ENCODE peak calls at places on chromosomes 6 and 20, in five cellular contexts. D, Z, A, W and N are unnamed samples.

GRCh38 chr20:31840906-31841816 is 4.2 kb downstream of the FOXS1 start:
- DNase-seq in Z (no peak), A (no peak), D (no peak), W (no peak), N (no peak)

GRCh38 chr6:151075005-151075404 is 164.8 kb upstream of the AKAP12 start:
- DNase-seq in W (no peak), Z (no peak), D (no peak), A (no peak), N (no peak)

GRCh38 chr6:2264932-2265331 is 19.5 kb upstream of the GMDS start:
- DNase-seq in W (peak; percentile 60), A (no peak), D (no peak), Z (no peak), N (no peak)

GRCh38 chr6:131116755-131117360 is 18.4 kb upstream of the AKAP7 start:
- DNase-seq in A (no peak), W (peak; percentile 78), D (peak; percentile 36), Z (peak; percentile 39), N (peak; percentile 26)

GRCh38 chr6:111952326-111952725 is 79.1 kb upstream of the FYN start:
- DNase-seq in D (no peak), W (peak; percentile 23), Z (no peak), A (no peak), N (no peak)

GRCh38 chr6:95574811-95575210 is 2.5 kb upstream of the MANEA start:
- DNase-seq in D (no peak), W (peak; percentile 69), A (no peak), Z (no peak), N (no peak)

GRCh38 chr6:26175428-26176181 is 88.4 kb downstream of the HFE start:
- DNase-seq in D (peak; percentile 64), W (peak; percentile 87), A (no peak), Z (peak; percentile 68), N (peak; percentile 52)

GRCh38 chr6:161186173-161186769 is 87.6 kb downstream of the AGPAT4 start:
- DNase-seq in Z (no peak), W (peak; percentile 78), A (no peak), D (no peak), N (no peak)

DNA sequence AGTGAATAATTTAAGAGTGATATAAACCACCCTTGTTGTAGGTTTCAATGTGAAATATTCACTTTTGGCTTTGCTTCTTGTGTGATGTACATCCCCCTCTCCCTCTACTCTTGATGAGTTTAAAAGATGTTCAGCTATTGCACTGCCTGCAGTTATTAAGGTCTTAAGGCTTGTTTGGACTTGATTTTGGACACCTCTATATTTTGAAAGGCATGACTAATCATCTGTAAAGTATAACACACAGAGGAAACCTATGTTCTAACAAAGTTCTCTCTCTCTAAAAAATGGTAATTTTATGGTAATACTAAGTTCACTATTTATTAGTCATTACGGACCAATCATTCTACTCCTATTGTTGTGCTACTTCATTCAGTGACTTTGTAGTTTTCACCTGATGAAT is 1719.9 kb downstream of the GRIK2 start:
- DNase-seq in A (no peak), D (no peak), Z (no peak), W (no peak), N (no peak)
- TF ChIP-seq CTCF in A (no peak), D (no peak), Z (no peak), W (no peak), N (no peak)

GRCh38 chr20:50233325-50234212 is 42.9 kb downstream of the CEBPB start:
- DNase-seq in W (no peak), Z (no peak), A (no peak), D (no peak), N (no peak)

GRCh38 chr20:50230184-50230583 is 39.6 kb downstream of the CEBPB start:
- DNase-seq in W (no peak), D (no peak), A (no peak), Z (no peak), N (no peak)

GRCh38 chr20:50230871-50231270 is 40.2 kb downstream of the CEBPB start:
- DNase-seq in D (no peak), W (no peak), A (no peak), Z (no peak), N (no peak)

GRCh38 chr20:50234288-50234687 is 43.7 kb downstream of the CEBPB start:
- DNase-seq in Z (no peak), D (no peak), A (no peak), W (no peak), N (no peak)

DNA sequence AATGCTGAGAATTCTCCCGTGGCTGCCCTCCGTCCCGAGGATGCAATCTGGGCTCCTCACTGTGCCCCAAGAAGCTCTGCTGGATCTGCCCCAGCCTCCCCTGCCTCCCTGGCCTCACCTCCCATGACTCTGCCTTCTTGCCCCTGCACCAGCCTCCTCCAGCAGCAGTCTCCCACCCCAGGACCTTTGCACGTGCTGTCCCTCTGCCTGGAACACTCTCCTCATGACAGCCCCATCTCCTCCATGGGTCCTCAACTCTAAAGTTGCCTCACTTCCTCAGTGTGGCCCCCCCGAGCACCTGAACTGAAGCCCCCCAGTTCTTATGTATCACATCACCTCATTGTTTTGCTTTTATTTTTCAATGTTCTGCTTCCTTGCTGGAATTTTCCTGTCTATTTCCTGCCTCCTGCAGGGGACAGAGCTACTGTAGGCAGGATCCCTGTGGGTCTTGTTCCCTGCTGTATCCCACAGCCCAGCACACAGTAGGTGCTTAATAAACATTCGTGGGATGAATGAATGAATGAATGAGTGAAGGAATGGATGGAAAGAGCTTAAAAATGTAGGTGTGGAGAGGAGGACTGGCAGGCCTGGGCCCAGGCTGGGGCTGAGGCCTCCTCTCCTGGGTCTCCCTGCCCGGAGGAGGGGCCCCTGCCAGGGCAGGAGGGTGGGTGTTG is 42.2 kb downstream of the CEBPB start:
- DNase-seq in Z (no peak), D (no peak), W (no peak), A (no peak), N (no peak)
- TF ChIP-seq CTCF in Z (no peak), D (no peak), W (no peak), A (no peak), N (no peak)

GRCh38 chr20:60851826-60852704 is 400.0 kb upstream of the CDH4 start:
- DNase-seq in A (no peak), W (peak; percentile 1), D (no peak), Z (no peak), N (no peak)
- TF ChIP-seq CTCF in A (no peak), W (peak; percentile 36), D (no peak), Z (peak; percentile 41), N (peak; percentile 26)

DNA sequence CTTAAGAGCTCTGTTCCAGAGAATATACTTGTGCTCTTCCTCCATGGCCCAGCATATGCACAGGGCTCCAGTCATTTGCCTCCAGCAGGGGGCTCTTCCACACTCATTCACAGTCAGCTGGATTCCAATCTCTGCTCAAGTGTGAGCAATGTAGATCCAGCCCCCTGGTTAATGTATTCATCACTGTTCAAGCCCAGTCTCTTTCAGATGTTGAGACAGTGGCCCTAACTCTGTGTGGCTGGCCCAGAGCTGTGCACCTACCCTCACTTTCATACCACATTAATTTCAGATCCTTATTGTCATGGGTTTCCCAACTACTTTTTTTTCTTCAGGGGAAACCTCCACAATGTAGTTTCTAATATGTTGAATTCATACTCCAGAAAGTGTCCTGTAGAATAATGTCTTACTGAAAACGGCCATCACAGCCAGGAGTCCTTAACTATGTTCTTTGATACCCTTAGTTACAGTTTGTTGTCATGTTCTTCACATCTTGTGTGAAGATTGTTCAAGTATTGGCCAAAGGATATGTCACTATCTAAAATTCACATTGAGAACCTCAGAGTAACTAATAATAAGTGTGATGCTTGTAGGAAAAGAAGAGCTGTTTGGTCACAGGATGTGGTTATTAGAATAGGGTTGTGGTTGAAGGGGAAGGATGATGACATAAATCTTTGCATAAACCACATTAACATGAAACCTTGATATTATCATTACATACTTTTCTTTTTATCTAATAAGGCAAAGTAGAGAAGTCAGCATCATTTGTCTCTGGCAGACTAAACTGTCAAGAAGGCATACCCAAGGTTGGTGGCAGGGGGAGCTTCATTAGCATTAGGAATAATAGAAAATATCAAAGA is 14.4 kb upstream of the HLA-DQA1 start:
- DNase-seq in A (peak; percentile 33), D (peak; percentile 53), W (peak; percentile 68), Z (no peak), N (peak; percentile 38)
- TF ChIP-seq CTCF in A (peak; percentile 72), D (peak; percentile 49), W (peak; percentile 33), Z (no peak), N (no peak)

DNA sequence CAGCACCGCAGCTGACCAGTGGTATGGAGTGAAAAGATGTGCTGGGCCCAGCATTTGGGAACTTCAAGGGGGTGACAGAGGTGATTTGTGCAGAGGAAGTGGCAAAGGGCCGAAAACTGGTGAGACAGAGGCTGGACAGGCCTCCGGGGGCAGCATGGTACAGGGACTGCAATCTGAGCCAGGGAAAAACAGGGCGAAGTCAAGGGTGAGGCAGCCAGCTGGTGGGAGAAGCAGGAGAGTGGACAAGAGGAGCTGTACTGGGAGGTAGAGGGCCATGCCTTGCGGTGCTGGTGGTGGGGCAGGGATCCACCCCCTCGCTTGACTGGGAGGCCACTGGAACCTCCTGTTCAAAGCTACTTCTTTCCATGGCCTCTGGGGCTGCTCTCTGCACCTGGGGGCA is 7.3 kb upstream of the GFRA4 start:
- DNase-seq in Z (no peak), A (no peak), D (no peak), W (no peak), N (no peak)
- TF ChIP-seq CTCF in Z (no peak), A (no peak), D (no peak), W (peak; percentile 25), N (no peak)

GRCh38 chr20:36408219-36408618 is 102.1 kb downstream of the DLGAP4 start:
- DNase-seq in D (no peak), Z (no peak), A (no peak), W (peak; percentile 26), N (no peak)
- TF ChIP-seq CTCF in D (no peak), Z (no peak), A (no peak), W (no peak), N (no peak)

GRCh38 chr6:166687070-166687469 is 60.0 kb upstream of the RPS6KA2 start:
- DNase-seq in Z (no peak), D (no peak), W (no peak), A (no peak), N (no peak)

GRCh38 chr6:166683477-166683876 is 56.4 kb upstream of the RPS6KA2 start:
- DNase-seq in A (no peak), Z (no peak), W (no peak), D (no peak), N (no peak)

GRCh38 chr6:166686317-166686716 is 59.3 kb upstream of the RPS6KA2 start:
- DNase-seq in A (no peak), W (no peak), Z (no peak), D (no peak), N (no peak)

GRCh38 chr6:166687538-166688259 is 60.6 kb upstream of the RPS6KA2 start:
- DNase-seq in A (no peak), W (no peak), Z (no peak), D (no peak), N (no peak)

GRCh38 chr6:166684866-166685265 is 57.8 kb upstream of the RPS6KA2 start:
- DNase-seq in D (no peak), Z (no peak), A (no peak), W (no peak), N (no peak)
- TF ChIP-seq CTCF in D (no peak), Z (no peak), A (no peak), W (no peak), N (no peak)

DNA sequence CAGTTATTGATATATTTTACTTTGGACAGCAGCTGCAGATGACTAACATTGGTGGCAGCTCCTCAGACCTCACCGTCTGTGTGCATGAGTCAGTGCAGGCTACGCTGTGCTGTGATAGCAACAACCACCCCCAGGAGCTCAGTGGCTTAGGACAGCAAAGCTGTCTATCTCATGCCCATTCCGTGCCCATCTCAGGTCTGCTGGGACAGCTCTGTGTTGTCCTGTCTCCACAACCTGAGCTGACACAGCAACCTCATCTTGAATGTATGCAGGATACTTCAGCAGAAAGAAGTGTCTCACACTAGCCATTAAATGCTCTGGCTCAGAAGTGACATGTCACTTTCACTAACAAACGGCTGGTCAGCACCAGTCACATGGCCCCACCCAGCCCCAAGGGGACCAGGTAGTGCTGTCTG is 47.7 kb downstream of the BANF2 start:
- DNase-seq in Z (no peak), A (no peak), W (peak; percentile 88), D (no peak), N (no peak)
- TF ChIP-seq CTCF in Z (no peak), A (no peak), W (no peak), D (no peak), N (no peak)